ENCODE peak calls at places on chromosomes 1 and 21, in seven cellular contexts. One of them, this sample, is unnamed.

GRCh38 chr21:45523411-45524101 is 18.7 kb downstream of the SLC19A1 start:
- DNase-seq in activated T-helper 1 cell treated with anti-CD3 and anti-CD28 coated beads, Interleukin-12 subunit alpha, Interleukin-12 subunit beta, Interleukin-2, Interleukin-4 antibody, amounts not matched to agents 30 ng/mL and 10 ng/mL and 1 ng/mL, durations not matched to agents 14 hours and 24 hours and 36 hours: no peak
- DNase-seq in iPS-NIHi11: no peak
- DNase-seq in Calu3: no peak
- DNase-seq in epithelial cell of esophagus: no peak
- DNase-seq in AG20443: no peak
- DNase-seq in fibroblast of mammary gland: no peak
- DNase-seq in this sample: no peak

GRCh38 chr1:12464627-12465056 is 153.4 kb downstream of the DHRS3 start:
- DNase-seq in activated T-helper 1 cell treated with anti-CD3 and anti-CD28 coated beads, Interleukin-12 subunit alpha, Interleukin-12 subunit beta, Interleukin-2, Interleukin-4 antibody, amounts not matched to agents 30 ng/mL and 10 ng/mL and 1 ng/mL, durations not matched to agents 14 hours and 24 hours and 36 hours: no peak
- DNase-seq in iPS-NIHi11: no peak
- DNase-seq in Calu3: no peak
- DNase-seq in epithelial cell of esophagus: no peak
- DNase-seq in AG20443: peak
- DNase-seq in fibroblast of mammary gland: peak
- DNase-seq in this sample: peak

GRCh38 chr1:55703726-55704363 is 488.7 kb upstream of the USP24 start:
- DNase-seq in activated T-helper 1 cell treated with anti-CD3 and anti-CD28 coated beads, Interleukin-12 subunit alpha, Interleukin-12 subunit beta, Interleukin-2, Interleukin-4 antibody, amounts not matched to agents 30 ng/mL and 10 ng/mL and 1 ng/mL, durations not matched to agents 14 hours and 24 hours and 36 hours: no peak
- DNase-seq in iPS-NIHi11: no peak
- DNase-seq in Calu3: no peak
- DNase-seq in epithelial cell of esophagus: no peak
- DNase-seq in AG20443: peak
- DNase-seq in fibroblast of mammary gland: no peak
- DNase-seq in this sample: peak

GRCh38 chr1:12320516-12320915 is 90.7 kb downstream of the VPS13D start:
- DNase-seq in activated T-helper 1 cell treated with anti-CD3 and anti-CD28 coated beads, Interleukin-12 subunit alpha, Interleukin-12 subunit beta, Interleukin-2, Interleukin-4 antibody, amounts not matched to agents 30 ng/mL and 10 ng/mL and 1 ng/mL, durations not matched to agents 14 hours and 24 hours and 36 hours: no peak
- DNase-seq in iPS-NIHi11: no peak
- DNase-seq in Calu3: no peak
- DNase-seq in epithelial cell of esophagus: no peak
- DNase-seq in AG20443: no peak
- DNase-seq in fibroblast of mammary gland: no peak
- DNase-seq in this sample: no peak

GRCh38 chr1:3463891-3464648 is 9.6 kb downstream of the ARHGEF16 start:
- DNase-seq in activated T-helper 1 cell treated with anti-CD3 and anti-CD28 coated beads, Interleukin-12 subunit alpha, Interleukin-12 subunit beta, Interleukin-2, Interleukin-4 antibody, amounts not matched to agents 30 ng/mL and 10 ng/mL and 1 ng/mL, durations not matched to agents 14 hours and 24 hours and 36 hours: no peak
- DNase-seq in iPS-NIHi11: peak
- DNase-seq in Calu3: no peak
- DNase-seq in epithelial cell of esophagus: no peak
- DNase-seq in AG20443: no peak
- DNase-seq in fibroblast of mammary gland: no peak
- DNase-seq in this sample: no peak

GRCh38 chr1:211829343-211830054 is 1.1 kb downstream of the LPGAT1 start:
- DNase-seq in activated T-helper 1 cell treated with anti-CD3 and anti-CD28 coated beads, Interleukin-12 subunit alpha, Interleukin-12 subunit beta, Interleukin-2, Interleukin-4 antibody, amounts not matched to agents 30 ng/mL and 10 ng/mL and 1 ng/mL, durations not matched to agents 14 hours and 24 hours and 36 hours: no peak
- DNase-seq in iPS-NIHi11: peak
- DNase-seq in Calu3: peak
- DNase-seq in epithelial cell of esophagus: peak
- DNase-seq in AG20443: peak
- DNase-seq in fibroblast of mammary gland: no peak
- DNase-seq in this sample: peak

GRCh38 chr1:96927125-96927524 is 205.5 kb downstream of the PTBP2 start:
- DNase-seq in activated T-helper 1 cell treated with anti-CD3 and anti-CD28 coated beads, Interleukin-12 subunit alpha, Interleukin-12 subunit beta, Interleukin-2, Interleukin-4 antibody, amounts not matched to agents 30 ng/mL and 10 ng/mL and 1 ng/mL, durations not matched to agents 14 hours and 24 hours and 36 hours: no peak
- DNase-seq in iPS-NIHi11: no peak
- DNase-seq in Calu3: no peak
- DNase-seq in epithelial cell of esophagus: no peak
- DNase-seq in AG20443: peak
- DNase-seq in fibroblast of mammary gland: peak
- DNase-seq in this sample: no peak

GRCh38 chr1:42348498-42348897 is 13.5 kb upstream of the FOXJ3 start:
- DNase-seq in activated T-helper 1 cell treated with anti-CD3 and anti-CD28 coated beads, Interleukin-12 subunit alpha, Interleukin-12 subunit beta, Interleukin-2, Interleukin-4 antibody, amounts not matched to agents 30 ng/mL and 10 ng/mL and 1 ng/mL, durations not matched to agents 14 hours and 24 hours and 36 hours: no peak
- DNase-seq in iPS-NIHi11: no peak
- DNase-seq in Calu3: no peak
- DNase-seq in epithelial cell of esophagus: no peak
- DNase-seq in AG20443: no peak
- DNase-seq in fibroblast of mammary gland: no peak
- DNase-seq in this sample: no peak

GRCh38 chr1:206672844-206673758 is 11.6 kb upstream of the MAPKAPK2 start:
- DNase-seq in activated T-helper 1 cell treated with anti-CD3 and anti-CD28 coated beads, Interleukin-12 subunit alpha, Interleukin-12 subunit beta, Interleukin-2, Interleukin-4 antibody, amounts not matched to agents 30 ng/mL and 10 ng/mL and 1 ng/mL, durations not matched to agents 14 hours and 24 hours and 36 hours: no peak
- DNase-seq in iPS-NIHi11: no peak
- DNase-seq in Calu3: no peak
- DNase-seq in epithelial cell of esophagus: no peak
- DNase-seq in AG20443: no peak
- DNase-seq in fibroblast of mammary gland: peak
- DNase-seq in this sample: no peak

GRCh38 chr1:3717041-3717714 is 35.1 kb upstream of the CCDC27 start:
- DNase-seq in activated T-helper 1 cell treated with anti-CD3 and anti-CD28 coated beads, Interleukin-12 subunit alpha, Interleukin-12 subunit beta, Interleukin-2, Interleukin-4 antibody, amounts not matched to agents 30 ng/mL and 10 ng/mL and 1 ng/mL, durations not matched to agents 14 hours and 24 hours and 36 hours: no peak
- DNase-seq in iPS-NIHi11: no peak
- DNase-seq in Calu3: no peak
- DNase-seq in epithelial cell of esophagus: peak
- DNase-seq in AG20443: no peak
- DNase-seq in fibroblast of mammary gland: no peak
- DNase-seq in this sample: no peak

GRCh38 chr1:66335859-66336640 is 197.9 kb upstream of the SGIP1 start:
- DNase-seq in activated T-helper 1 cell treated with anti-CD3 and anti-CD28 coated beads, Interleukin-12 subunit alpha, Interleukin-12 subunit beta, Interleukin-2, Interleukin-4 antibody, amounts not matched to agents 30 ng/mL and 10 ng/mL and 1 ng/mL, durations not matched to agents 14 hours and 24 hours and 36 hours: peak
- DNase-seq in iPS-NIHi11: no peak
- DNase-seq in Calu3: no peak
- DNase-seq in epithelial cell of esophagus: peak
- DNase-seq in AG20443: peak
- DNase-seq in fibroblast of mammary gland: peak
- DNase-seq in this sample: peak

GRCh38 chr1:232968396-232968795 is 18.0 kb downstream of the NTPCR start:
- DNase-seq in activated T-helper 1 cell treated with anti-CD3 and anti-CD28 coated beads, Interleukin-12 subunit alpha, Interleukin-12 subunit beta, Interleukin-2, Interleukin-4 antibody, amounts not matched to agents 30 ng/mL and 10 ng/mL and 1 ng/mL, durations not matched to agents 14 hours and 24 hours and 36 hours: no peak
- DNase-seq in iPS-NIHi11: no peak
- DNase-seq in Calu3: no peak
- DNase-seq in epithelial cell of esophagus: no peak
- DNase-seq in AG20443: no peak
- DNase-seq in fibroblast of mammary gland: no peak
- DNase-seq in this sample: no peak

GRCh38 chr1:226491093-226491850 is 57.3 kb upstream of the STUM start:
- DNase-seq in activated T-helper 1 cell treated with anti-CD3 and anti-CD28 coated beads, Interleukin-12 subunit alpha, Interleukin-12 subunit beta, Interleukin-2, Interleukin-4 antibody, amounts not matched to agents 30 ng/mL and 10 ng/mL and 1 ng/mL, durations not matched to agents 14 hours and 24 hours and 36 hours: no peak
- DNase-seq in iPS-NIHi11: no peak
- DNase-seq in Calu3: no peak
- DNase-seq in epithelial cell of esophagus: no peak
- DNase-seq in AG20443: no peak
- DNase-seq in fibroblast of mammary gland: no peak
- DNase-seq in this sample: no peak

GRCh38 chr1:152479792-152480595 is 30.6 kb upstream of the LCE5A start:
- DNase-seq in activated T-helper 1 cell treated with anti-CD3 and anti-CD28 coated beads, Interleukin-12 subunit alpha, Interleukin-12 subunit beta, Interleukin-2, Interleukin-4 antibody, amounts not matched to agents 30 ng/mL and 10 ng/mL and 1 ng/mL, durations not matched to agents 14 hours and 24 hours and 36 hours: peak
- DNase-seq in iPS-NIHi11: peak
- DNase-seq in Calu3: peak
- DNase-seq in epithelial cell of esophagus: peak
- DNase-seq in AG20443: peak
- DNase-seq in fibroblast of mammary gland: peak
- DNase-seq in this sample: peak

GRCh38 chr1:208272311-208272710 is 28.1 kb upstream of the PLXNA2 start:
- DNase-seq in activated T-helper 1 cell treated with anti-CD3 and anti-CD28 coated beads, Interleukin-12 subunit alpha, Interleukin-12 subunit beta, Interleukin-2, Interleukin-4 antibody, amounts not matched to agents 30 ng/mL and 10 ng/mL and 1 ng/mL, durations not matched to agents 14 hours and 24 hours and 36 hours: no peak
- DNase-seq in iPS-NIHi11: no peak
- DNase-seq in Calu3: no peak
- DNase-seq in epithelial cell of esophagus: no peak
- DNase-seq in AG20443: no peak
- DNase-seq in fibroblast of mammary gland: no peak
- DNase-seq in this sample: no peak

GRCh38 chr1:155294520-155295182 is 6.6 kb downstream of the PKLR start:
- DNase-seq in activated T-helper 1 cell treated with anti-CD3 and anti-CD28 coated beads, Interleukin-12 subunit alpha, Interleukin-12 subunit beta, Interleukin-2, Interleukin-4 antibody, amounts not matched to agents 30 ng/mL and 10 ng/mL and 1 ng/mL, durations not matched to agents 14 hours and 24 hours and 36 hours: no peak
- DNase-seq in iPS-NIHi11: peak
- DNase-seq in Calu3: no peak
- DNase-seq in epithelial cell of esophagus: no peak
- DNase-seq in AG20443: peak
- DNase-seq in fibroblast of mammary gland: no peak
- DNase-seq in this sample: no peak

GRCh38 chr21:45575304-45575992 is 33.2 kb upstream of the SLC19A1 start:
- DNase-seq in activated T-helper 1 cell treated with anti-CD3 and anti-CD28 coated beads, Interleukin-12 subunit alpha, Interleukin-12 subunit beta, Interleukin-2, Interleukin-4 antibody, amounts not matched to agents 30 ng/mL and 10 ng/mL and 1 ng/mL, durations not matched to agents 14 hours and 24 hours and 36 hours: no peak
- DNase-seq in iPS-NIHi11: no peak
- DNase-seq in Calu3: no peak
- DNase-seq in epithelial cell of esophagus: no peak
- DNase-seq in AG20443: no peak
- DNase-seq in fibroblast of mammary gland: no peak
- DNase-seq in this sample: no peak

GRCh38 chr1:12143631-12144155 is 23.1 kb upstream of the TNFRSF1B start:
- DNase-seq in activated T-helper 1 cell treated with anti-CD3 and anti-CD28 coated beads, Interleukin-12 subunit alpha, Interleukin-12 subunit beta, Interleukin-2, Interleukin-4 antibody, amounts not matched to agents 30 ng/mL and 10 ng/mL and 1 ng/mL, durations not matched to agents 14 hours and 24 hours and 36 hours: no peak
- DNase-seq in iPS-NIHi11: no peak
- DNase-seq in Calu3: peak
- DNase-seq in epithelial cell of esophagus: peak
- DNase-seq in AG20443: no peak
- DNase-seq in fibroblast of mammary gland: peak
- DNase-seq in this sample: peak

GRCh38 chr1:225097175-225097574 is 167.7 kb downstream of the DNAH14 start:
- DNase-seq in activated T-helper 1 cell treated with anti-CD3 and anti-CD28 coated beads, Interleukin-12 subunit alpha, Interleukin-12 subunit beta, Interleukin-2, Interleukin-4 antibody, amounts not matched to agents 30 ng/mL and 10 ng/mL and 1 ng/mL, durations not matched to agents 14 hours and 24 hours and 36 hours: no peak
- DNase-seq in iPS-NIHi11: no peak
- DNase-seq in Calu3: no peak
- DNase-seq in epithelial cell of esophagus: no peak
- DNase-seq in AG20443: no peak
- DNase-seq in fibroblast of mammary gland: no peak
- DNase-seq in this sample: no peak

GRCh38 chr1:247407180-247407616 is 8.8 kb upstream of the NLRP3 start:
- DNase-seq in activated T-helper 1 cell treated with anti-CD3 and anti-CD28 coated beads, Interleukin-12 subunit alpha, Interleukin-12 subunit beta, Interleukin-2, Interleukin-4 antibody, amounts not matched to agents 30 ng/mL and 10 ng/mL and 1 ng/mL, durations not matched to agents 14 hours and 24 hours and 36 hours: peak
- DNase-seq in iPS-NIHi11: no peak
- DNase-seq in Calu3: no peak
- DNase-seq in epithelial cell of esophagus: no peak
- DNase-seq in AG20443: no peak
- DNase-seq in fibroblast of mammary gland: no peak
- DNase-seq in this sample: no peak

GRCh38 chr1:78007677-78008341 is 3.1 kb downstream of the DNAJB4 start:
- DNase-seq in activated T-helper 1 cell treated with anti-CD3 and anti-CD28 coated beads, Interleukin-12 subunit alpha, Interleukin-12 subunit beta, Interleukin-2, Interleukin-4 antibody, amounts not matched to agents 30 ng/mL and 10 ng/mL and 1 ng/mL, durations not matched to agents 14 hours and 24 hours and 36 hours: no peak
- DNase-seq in iPS-NIHi11: no peak
- DNase-seq in Calu3: no peak
- DNase-seq in epithelial cell of esophagus: no peak
- DNase-seq in AG20443: no peak
- DNase-seq in fibroblast of mammary gland: no peak
- DNase-seq in this sample: no peak

GRCh38 chr1:175717610-175718195 is 25.7 kb downstream of the TNR start:
- DNase-seq in activated T-helper 1 cell treated with anti-CD3 and anti-CD28 coated beads, Interleukin-12 subunit alpha, Interleukin-12 subunit beta, Interleukin-2, Interleukin-4 antibody, amounts not matched to agents 30 ng/mL and 10 ng/mL and 1 ng/mL, durations not matched to agents 14 hours and 24 hours and 36 hours: no peak
- DNase-seq in iPS-NIHi11: no peak
- DNase-seq in Calu3: no peak
- DNase-seq in epithelial cell of esophagus: no peak
- DNase-seq in AG20443: no peak
- DNase-seq in fibroblast of mammary gland: no peak
- DNase-seq in this sample: no peak

GRCh38 chr1:206742702-206743383 is 27.7 kb upstream of the IL19 start:
- DNase-seq in activated T-helper 1 cell treated with anti-CD3 and anti-CD28 coated beads, Interleukin-12 subunit alpha, Interleukin-12 subunit beta, Interleukin-2, Interleukin-4 antibody, amounts not matched to agents 30 ng/mL and 10 ng/mL and 1 ng/mL, durations not matched to agents 14 hours and 24 hours and 36 hours: no peak
- DNase-seq in iPS-NIHi11: no peak
- DNase-seq in Calu3: no peak
- DNase-seq in epithelial cell of esophagus: no peak
- DNase-seq in AG20443: no peak
- DNase-seq in fibroblast of mammary gland: no peak
- DNase-seq in this sample: no peak

GRCh38 chr1:100358210-100358609 is 5.9 kb downstream of the CDC14A start:
- DNase-seq in activated T-helper 1 cell treated with anti-CD3 and anti-CD28 coated beads, Interleukin-12 subunit alpha, Interleukin-12 subunit beta, Interleukin-2, Interleukin-4 antibody, amounts not matched to agents 30 ng/mL and 10 ng/mL and 1 ng/mL, durations not matched to agents 14 hours and 24 hours and 36 hours: no peak
- DNase-seq in iPS-NIHi11: no peak
- DNase-seq in Calu3: no peak
- DNase-seq in epithelial cell of esophagus: no peak
- DNase-seq in AG20443: no peak
- DNase-seq in fibroblast of mammary gland: peak
- DNase-seq in this sample: peak

GRCh38 chr1:239164451-239165180 is 221.8 kb upstream of the CHRM3 start:
- DNase-seq in activated T-helper 1 cell treated with anti-CD3 and anti-CD28 coated beads, Interleukin-12 subunit alpha, Interleukin-12 subunit beta, Interleukin-2, Interleukin-4 antibody, amounts not matched to agents 30 ng/mL and 10 ng/mL and 1 ng/mL, durations not matched to agents 14 hours and 24 hours and 36 hours: no peak
- DNase-seq in iPS-NIHi11: no peak
- DNase-seq in Calu3: no peak
- DNase-seq in epithelial cell of esophagus: peak
- DNase-seq in AG20443: no peak
- DNase-seq in fibroblast of mammary gland: no peak
- DNase-seq in this sample: no peak

GRCh38 chr21:45286671-45287437 is 841 bp downstream of the POFUT2 start:
- DNase-seq in activated T-helper 1 cell treated with anti-CD3 and anti-CD28 coated beads, Interleukin-12 subunit alpha, Interleukin-12 subunit beta, Interleukin-2, Interleukin-4 antibody, amounts not matched to agents 30 ng/mL and 10 ng/mL and 1 ng/mL, durations not matched to agents 14 hours and 24 hours and 36 hours: no peak
- DNase-seq in iPS-NIHi11: peak
- DNase-seq in Calu3: no peak
- DNase-seq in epithelial cell of esophagus: no peak
- DNase-seq in AG20443: no peak
- DNase-seq in fibroblast of mammary gland: no peak
- DNase-seq in this sample: peak

GRCh38 chr1:117897551-117897950 is 31.9 kb downstream of the GDAP2 start:
- DNase-seq in activated T-helper 1 cell treated with anti-CD3 and anti-CD28 coated beads, Interleukin-12 subunit alpha, Interleukin-12 subunit beta, Interleukin-2, Interleukin-4 antibody, amounts not matched to agents 30 ng/mL and 10 ng/mL and 1 ng/mL, durations not matched to agents 14 hours and 24 hours and 36 hours: no peak
- DNase-seq in iPS-NIHi11: no peak
- DNase-seq in Calu3: no peak
- DNase-seq in epithelial cell of esophagus: peak
- DNase-seq in AG20443: no peak
- DNase-seq in fibroblast of mammary gland: no peak
- DNase-seq in this sample: no peak

GRCh38 chr1:48955774-48956173 is 179.1 kb upstream of the BEND5 start:
- DNase-seq in activated T-helper 1 cell treated with anti-CD3 and anti-CD28 coated beads, Interleukin-12 subunit alpha, Interleukin-12 subunit beta, Interleukin-2, Interleukin-4 antibody, amounts not matched to agents 30 ng/mL and 10 ng/mL and 1 ng/mL, durations not matched to agents 14 hours and 24 hours and 36 hours: no peak
- DNase-seq in iPS-NIHi11: no peak
- DNase-seq in Calu3: no peak
- DNase-seq in epithelial cell of esophagus: no peak
- DNase-seq in AG20443: no peak
- DNase-seq in fibroblast of mammary gland: no peak
- DNase-seq in this sample: no peak

GRCh38 chr21:36247316-36247715 is 72.7 kb upstream of the MORC3 start:
- DNase-seq in activated T-helper 1 cell treated with anti-CD3 and anti-CD28 coated beads, Interleukin-12 subunit alpha, Interleukin-12 subunit beta, Interleukin-2, Interleukin-4 antibody, amounts not matched to agents 30 ng/mL and 10 ng/mL and 1 ng/mL, durations not matched to agents 14 hours and 24 hours and 36 hours: no peak
- DNase-seq in iPS-NIHi11: no peak
- DNase-seq in Calu3: no peak
- DNase-seq in epithelial cell of esophagus: no peak
- DNase-seq in AG20443: no peak
- DNase-seq in fibroblast of mammary gland: no peak
- DNase-seq in this sample: no peak

GRCh38 chr1:29197993-29198392 is 16.3 kb upstream of the SRSF4 start:
- DNase-seq in activated T-helper 1 cell treated with anti-CD3 and anti-CD28 coated beads, Interleukin-12 subunit alpha, Interleukin-12 subunit beta, Interleukin-2, Interleukin-4 antibody, amounts not matched to agents 30 ng/mL and 10 ng/mL and 1 ng/mL, durations not matched to agents 14 hours and 24 hours and 36 hours: no peak
- DNase-seq in iPS-NIHi11: no peak
- DNase-seq in Calu3: no peak
- DNase-seq in epithelial cell of esophagus: no peak
- DNase-seq in AG20443: no peak
- DNase-seq in fibroblast of mammary gland: no peak
- DNase-seq in this sample: no peak

GRCh38 chr1:31302749-31303441 is 6.1 kb downstream of the ZCCHC17 start:
- DNase-seq in activated T-helper 1 cell treated with anti-CD3 and anti-CD28 coated beads, Interleukin-12 subunit alpha, Interleukin-12 subunit beta, Interleukin-2, Interleukin-4 antibody, amounts not matched to agents 30 ng/mL and 10 ng/mL and 1 ng/mL, durations not matched to agents 14 hours and 24 hours and 36 hours: no peak
- DNase-seq in iPS-NIHi11: no peak
- DNase-seq in Calu3: no peak
- DNase-seq in epithelial cell of esophagus: no peak
- DNase-seq in AG20443: no peak
- DNase-seq in fibroblast of mammary gland: peak
- DNase-seq in this sample: no peak

GRCh38 chr1:34924759-34925555 is 4.5 kb downstream of the DLGAP3 start:
- DNase-seq in activated T-helper 1 cell treated with anti-CD3 and anti-CD28 coated beads, Interleukin-12 subunit alpha, Interleukin-12 subunit beta, Interleukin-2, Interleukin-4 antibody, amounts not matched to agents 30 ng/mL and 10 ng/mL and 1 ng/mL, durations not matched to agents 14 hours and 24 hours and 36 hours: peak
- DNase-seq in iPS-NIHi11: peak
- DNase-seq in Calu3: peak
- DNase-seq in epithelial cell of esophagus: peak
- DNase-seq in AG20443: peak
- DNase-seq in fibroblast of mammary gland: peak
- DNase-seq in this sample: peak

GRCh38 chr1:5910276-5910620 is 82.0 kb downstream of the NPHP4 start:
- DNase-seq in activated T-helper 1 cell treated with anti-CD3 and anti-CD28 coated beads, Interleukin-12 subunit alpha, Interleukin-12 subunit beta, Interleukin-2, Interleukin-4 antibody, amounts not matched to agents 30 ng/mL and 10 ng/mL and 1 ng/mL, durations not matched to agents 14 hours and 24 hours and 36 hours: no peak
- DNase-seq in iPS-NIHi11: no peak
- DNase-seq in Calu3: no peak
- DNase-seq in epithelial cell of esophagus: no peak
- DNase-seq in AG20443: no peak
- DNase-seq in fibroblast of mammary gland: no peak
- DNase-seq in this sample: no peak

GRCh38 chr1:163747855-163748254 is 426.1 kb downstream of the NUF2 start:
- DNase-seq in activated T-helper 1 cell treated with anti-CD3 and anti-CD28 coated beads, Interleukin-12 subunit alpha, Interleukin-12 subunit beta, Interleukin-2, Interleukin-4 antibody, amounts not matched to agents 30 ng/mL and 10 ng/mL and 1 ng/mL, durations not matched to agents 14 hours and 24 hours and 36 hours: no peak
- DNase-seq in iPS-NIHi11: no peak
- DNase-seq in Calu3: no peak
- DNase-seq in epithelial cell of esophagus: no peak
- DNase-seq in AG20443: no peak
- DNase-seq in fibroblast of mammary gland: no peak
- DNase-seq in this sample: no peak

GRCh38 chr1:201896951-201897391 is 8.3 kb downstream of the SHISA4 start:
- DNase-seq in activated T-helper 1 cell treated with anti-CD3 and anti-CD28 coated beads, Interleukin-12 subunit alpha, Interleukin-12 subunit beta, Interleukin-2, Interleukin-4 antibody, amounts not matched to agents 30 ng/mL and 10 ng/mL and 1 ng/mL, durations not matched to agents 14 hours and 24 hours and 36 hours: no peak
- DNase-seq in iPS-NIHi11: no peak
- DNase-seq in Calu3: peak
- DNase-seq in epithelial cell of esophagus: peak
- DNase-seq in AG20443: peak
- DNase-seq in fibroblast of mammary gland: peak
- DNase-seq in this sample: peak